ENCODE peak calls at places on chromosomes 1 and 21, in nine cellular contexts. L is brain microvascular endothelial cell, U is keratinocyte, C is fibroblast of mammary gland, H is kidney, V is psoas muscle, J is transverse colon, F is uterus, D is lower lobe of right lung. I is an unnamed sample.
A peak's percentile ranks its signal among the peaks of the same experiment; 100 is the strongest.

GRCh38 chr1:226798427-226799411 is 59.6 kb upstream of the ITPKB start:
- DNase-seq in J (peak; percentile 39), D (no peak), H (no peak), V (no peak), U (no peak), L (no peak), F (no peak), C (no peak), I (no peak)

GRCh38 chr1:87236585-87236984 is 92.1 kb upstream of the LMO4 start:
- DNase-seq in D (no peak), J (no peak), L (no peak), V (no peak), H (no peak), F (no peak), C (peak; percentile 17), U (no peak), I (no peak)

GRCh38 chr1:66265796-66266195 is 268.2 kb upstream of the SGIP1 start:
- DNase-seq in J (no peak), L (no peak), C (no peak), V (no peak), U (no peak), H (no peak), F (no peak), D (no peak), I (no peak)

GRCh38 chr1:77250126-77250525 is 30.9 kb upstream of the PIGK start:
- DNase-seq in L (no peak), D (no peak), J (no peak), C (no peak), U (no peak), V (no peak), H (no peak), F (no peak), I (no peak)

GRCh38 chr1:69246109-69246508 is 321.6 kb upstream of the LRRC7 start:
- DNase-seq in C (no peak), D (no peak), U (no peak), L (no peak), H (no peak), J (no peak), F (no peak), V (no peak), I (no peak)

GRCh38 chr1:208433086-208433485 is 188.9 kb upstream of the PLXNA2 start:
- DNase-seq in V (no peak), H (no peak), J (no peak), F (no peak), U (no peak), L (no peak), D (no peak), C (no peak), I (no peak)

GRCh38 chr21:26106562-26106961 is 64.0 kb downstream of the APP start:
- DNase-seq in C (no peak), J (no peak), V (no peak), L (no peak), D (no peak), H (no peak), F (no peak), U (no peak), I (no peak)

GRCh38 chr1:98988906-98989603 is 15.6 kb downstream of the PLPPR5 start:
- DNase-seq in D (no peak), U (no peak), F (no peak), J (no peak), V (no peak), H (no peak), L (no peak), C (no peak), I (no peak)

GRCh38 chr1:2590233-2591141 is 3.9 kb downstream of the PRXL2B start:
- DNase-seq in V (peak; percentile 53), J (no peak), C (no peak), L (no peak), H (peak; percentile 82), F (no peak), U (no peak), D (peak; percentile 46), I (no peak)

DNA sequence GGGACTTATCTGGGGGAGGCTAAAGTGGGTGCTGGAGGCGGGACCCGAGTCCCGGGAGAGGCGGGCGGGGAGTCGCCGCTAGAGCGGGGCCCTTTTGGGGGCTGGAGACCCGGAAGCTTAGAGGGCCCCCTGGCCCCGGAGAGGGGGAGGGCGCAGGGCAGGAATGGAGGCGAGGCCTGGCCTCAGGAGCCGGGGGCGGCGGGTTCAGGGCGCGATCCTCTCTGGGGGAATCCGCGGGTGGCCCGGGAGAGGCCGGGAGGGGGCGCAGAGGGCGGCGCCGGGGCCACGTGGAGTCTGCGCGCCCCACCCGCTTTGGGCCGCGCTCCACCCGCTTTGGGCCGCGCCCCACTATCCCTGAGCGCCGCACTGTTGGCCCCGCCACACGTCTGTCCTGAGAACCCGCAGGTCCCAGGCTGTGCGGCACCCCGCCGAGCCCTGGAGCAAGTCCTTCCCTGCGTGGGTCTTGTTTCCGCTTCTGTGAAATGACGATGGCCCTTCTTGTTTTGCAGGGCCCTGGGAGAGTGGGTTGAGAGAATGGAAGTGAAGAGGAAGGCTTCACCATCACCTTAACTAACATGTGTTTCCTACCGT is 84.4 kb downstream of the NKAIN1 start:
- DNase-seq in L (peak; percentile 39), C (peak; percentile 56), H (peak; percentile 91), J (peak; percentile 78), U (peak; percentile 40), D (peak; percentile 83), V (peak; percentile 79), F (peak; percentile 56), I (no peak)
- TF ChIP-seq CTCF in L (peak; percentile 20), C (no peak), H (no peak), J (peak; percentile 34), U (no peak), D (peak; percentile 32), V (peak; percentile 31), F (peak; percentile 32), I (peak; percentile 31)

GRCh38 chr1:228008391-228009115 is 1.8 kb downstream of the WNT3A start:
- DNase-seq in D (no peak), V (peak; percentile 44), F (peak; percentile 5), H (no peak), L (no peak), J (no peak), U (no peak), C (no peak), I (no peak)

GRCh38 chr1:228007054-228007800 is 429 bp downstream of the WNT3A start:
- DNase-seq in D (no peak), J (no peak), V (peak; percentile 26), C (no peak), F (no peak), H (no peak), L (no peak), U (no peak), I (no peak)

GRCh38 chr1:228006793-228007053 is at the start of gene WNT3A:
- DNase-seq in U (no peak), F (no peak), V (no peak), H (no peak), C (no peak), J (no peak), D (no peak), L (no peak), I (no peak)

GRCh38 chr1:228009116-228009827 is 2.5 kb downstream of the WNT3A start:
- DNase-seq in V (peak; percentile 20), J (no peak), U (no peak), F (peak; percentile 5), D (no peak), H (no peak), L (no peak), C (no peak), I (no peak)

DNA sequence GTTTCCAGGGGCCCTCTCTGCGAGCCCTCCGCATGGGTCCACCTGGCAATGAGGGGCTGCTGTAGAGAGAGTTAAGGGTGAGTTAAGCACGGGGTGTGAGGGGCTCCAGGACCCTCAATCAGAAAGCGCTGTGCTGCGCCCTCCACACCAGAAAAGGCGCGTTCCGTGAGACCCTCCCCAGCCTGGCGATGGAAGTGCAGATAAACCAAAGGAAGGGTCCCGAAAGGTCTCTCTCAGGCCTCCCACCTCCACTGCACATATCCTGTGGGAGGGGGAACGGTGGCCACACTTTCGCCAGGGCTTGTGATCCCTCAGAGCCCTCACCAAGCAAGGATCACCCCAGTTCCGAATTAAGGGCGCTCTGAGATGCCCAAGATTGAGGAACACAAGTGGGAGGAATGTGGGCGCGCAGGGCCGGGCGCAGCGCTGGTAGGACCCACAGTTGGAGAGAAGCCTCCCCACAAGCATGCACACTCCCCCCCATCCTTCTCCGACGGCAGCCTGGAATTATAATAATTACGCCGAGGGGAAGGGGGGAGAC is 1.1 kb downstream of the WNT3A start:
- DNase-seq in V (peak; percentile 24), J (no peak), H (no peak), F (no peak), L (no peak), D (no peak), U (no peak), C (no peak), I (no peak)
- H3K4me3 ChIP-seq in V (no peak overlapping the region), J (no peak overlapping the region), H (no peak overlapping the region), F (no peak overlapping the region), L (no peak overlapping the region), D (peak overlapping the region; percentile 42), U (no peak overlapping the region), C (no peak overlapping the region), I (no peak overlapping the region)

DNA sequence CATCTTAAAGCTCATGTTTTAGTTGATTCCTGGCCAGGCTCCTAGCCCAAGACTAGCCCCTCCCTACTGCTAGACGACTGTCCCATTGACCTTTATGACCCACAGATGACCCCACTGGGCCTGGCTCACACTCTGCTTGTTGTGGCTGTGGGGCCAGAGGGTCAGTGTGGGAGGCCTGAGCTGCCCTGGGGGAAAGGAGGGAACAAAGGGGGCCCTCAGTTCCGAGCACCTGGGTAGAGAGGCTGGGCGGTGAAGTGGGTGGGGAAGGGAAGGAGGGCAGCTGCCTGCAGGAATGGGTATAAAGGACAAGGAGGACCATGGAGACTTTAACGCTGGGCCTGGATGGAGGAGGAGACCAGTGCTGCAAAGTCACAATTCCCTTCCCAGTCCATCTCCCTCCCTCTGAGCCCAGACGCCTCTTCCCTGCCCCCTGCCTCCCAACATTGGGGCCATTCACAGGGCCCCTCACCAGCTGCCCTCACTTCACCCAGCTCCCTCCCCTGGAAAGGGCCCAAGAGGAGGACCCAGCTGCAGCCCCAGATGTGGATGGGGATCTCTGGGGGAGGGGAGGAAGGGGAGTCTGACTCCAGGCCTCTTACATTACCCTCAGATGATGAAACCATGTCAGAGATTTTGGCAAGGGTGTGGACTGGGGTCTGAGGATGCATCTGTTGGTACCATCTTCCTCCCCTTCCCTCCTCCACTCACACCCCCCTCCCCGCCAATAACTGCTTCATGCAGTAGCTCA is 911 bp upstream of the KIF21B start:
- DNase-seq in V (no peak), F (no peak), H (peak; percentile 70), L (no peak), D (no peak), U (no peak), C (no peak), J (no peak), I (no peak)
- TF ChIP-seq CTCF in V (no peak), F (no peak), H (no peak), L (no peak), D (no peak), U (no peak), C (no peak), J (no peak), I (no peak)

DNA sequence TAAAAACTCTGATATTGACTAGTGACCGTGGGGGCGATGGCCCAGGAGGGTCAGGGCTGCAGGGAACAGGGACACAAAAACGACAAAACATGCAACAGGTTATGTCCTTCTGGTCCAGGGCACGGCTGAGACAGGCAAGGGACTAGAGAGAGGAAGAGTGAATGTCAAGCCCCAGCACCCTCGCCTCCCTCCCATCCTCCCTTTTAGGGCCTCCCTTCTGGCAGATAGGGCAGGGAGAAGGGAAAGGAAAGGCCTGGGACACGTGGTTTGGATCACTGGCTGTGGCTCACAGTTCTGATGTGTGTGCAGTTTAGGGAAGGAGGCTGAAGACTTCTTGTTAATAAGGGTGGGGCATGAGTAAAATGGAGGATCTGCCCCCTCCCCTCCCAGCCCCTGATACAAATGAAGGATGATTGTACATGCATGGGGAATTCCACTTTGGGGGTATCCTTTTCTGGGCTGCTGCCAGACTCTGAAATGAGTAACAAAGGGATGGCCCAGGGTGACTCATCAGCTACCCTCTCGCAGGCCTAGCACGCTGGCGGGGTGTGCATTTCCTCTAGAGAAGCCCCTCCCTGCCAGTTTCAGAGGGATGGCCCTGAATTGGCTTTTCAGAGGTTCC is 14.2 kb downstream of the CAPN2 start:
- DNase-seq in V (peak; percentile 79), U (peak; percentile 83), L (peak; percentile 97), F (peak; percentile 78), J (peak; percentile 61), D (peak; percentile 75), C (peak; percentile 97), H (peak; percentile 92), I (peak; percentile 75)
- H3K4me3 ChIP-seq in V (no peak overlapping the region), U (peak overlapping the region; percentile 53), L (no peak overlapping the region), F (no peak overlapping the region), J (no peak overlapping the region), D (no peak overlapping the region), C (no peak overlapping the region), H (no peak overlapping the region), I (no peak overlapping the region)

I was measured in AG04449.